ENCODE peak calls at places on chromosomes 12 and 14, in six cellular contexts. One of them, this sample, is unnamed.

GRCh38 chr14:66507181-66507721 is 696 bp upstream of the GPHN start:
- DNase-seq in A549: peak
- DNase-seq in endodermal cell: no peak
- DNase-seq in heart left ventricle: no peak
- DNase-seq in upper lobe of right lung: no peak
- DNase-seq in thyroid gland: no peak
- DNase-seq in this sample: no peak

GRCh38 chr12:115840159-115840558 is 437.3 kb downstream of the MED13L start:
- DNase-seq in endodermal cell: peak
- DNase-seq in upper lobe of right lung: no peak
- DNase-seq in A549: peak
- DNase-seq in thyroid gland: no peak
- DNase-seq in heart left ventricle: no peak
- DNase-seq in this sample: no peak

GRCh38 chr12:101490286-101490920 is 15.3 kb downstream of the SPIC start:
- DNase-seq in thyroid gland: peak
- DNase-seq in A549: peak
- DNase-seq in heart left ventricle: no peak
- DNase-seq in endodermal cell: peak
- DNase-seq in upper lobe of right lung: no peak
- DNase-seq in this sample: peak

GRCh38 chr14:51566831-51567582 is 84.7 kb upstream of the FRMD6 start:
- DNase-seq in endodermal cell: peak
- DNase-seq in upper lobe of right lung: no peak
- DNase-seq in A549: no peak
- DNase-seq in thyroid gland: no peak
- DNase-seq in heart left ventricle: no peak
- DNase-seq in this sample: no peak

GRCh38 chr12:26938660-26939185 is 453 bp downstream of the FGFR1OP2 start:
- DNase-seq in thyroid gland: no peak
- DNase-seq in heart left ventricle: no peak
- DNase-seq in endodermal cell: no peak
- DNase-seq in A549: peak
- DNase-seq in upper lobe of right lung: no peak
- DNase-seq in this sample: no peak

GRCh38 chr14:37697489-37698121 is 102.2 kb downstream of the TTC6 start:
- DNase-seq in endodermal cell: no peak
- DNase-seq in heart left ventricle: no peak
- DNase-seq in A549: no peak
- DNase-seq in upper lobe of right lung: no peak
- DNase-seq in thyroid gland: no peak
- DNase-seq in this sample: peak

GRCh38 chr14:33941727-33942126 is 9.1 kb downstream of the EGLN3 start:
- DNase-seq in endodermal cell: no peak
- DNase-seq in A549: no peak
- DNase-seq in heart left ventricle: no peak
- DNase-seq in upper lobe of right lung: no peak
- DNase-seq in thyroid gland: no peak
- DNase-seq in this sample: no peak

GRCh38 chr14:50230601-50231474 is 540 bp downstream of the SOS2 start:
- DNase-seq in thyroid gland: peak
- DNase-seq in heart left ventricle: peak
- DNase-seq in endodermal cell: peak
- DNase-seq in A549: peak
- DNase-seq in upper lobe of right lung: peak
- DNase-seq in this sample: no peak

GRCh38 chr12:56719056-56719455 is 6.0 kb downstream of the NACA start:
- DNase-seq in thyroid gland: no peak
- DNase-seq in heart left ventricle: no peak
- DNase-seq in A549: no peak
- DNase-seq in endodermal cell: peak
- DNase-seq in upper lobe of right lung: no peak
- DNase-seq in this sample: no peak

GRCh38 chr14:93173943-93174395 is 10.7 kb downstream of the MOAP1 start:
- DNase-seq in endodermal cell: no peak
- DNase-seq in A549: no peak
- DNase-seq in heart left ventricle: no peak
- DNase-seq in thyroid gland: no peak
- DNase-seq in upper lobe of right lung: peak
- DNase-seq in this sample: no peak

GRCh38 chr14:74085047-74085637 is 386 bp downstream of the LIN52 start:
- DNase-seq in thyroid gland: no peak
- DNase-seq in endodermal cell: no peak
- DNase-seq in A549: peak
- DNase-seq in heart left ventricle: no peak
- DNase-seq in upper lobe of right lung: no peak
- DNase-seq in this sample: peak

GRCh38 chr12:58349161-58349560 is 407.8 kb downstream of the ATP23 start:
- DNase-seq in endodermal cell: no peak
- DNase-seq in A549: no peak
- DNase-seq in upper lobe of right lung: no peak
- DNase-seq in thyroid gland: no peak
- DNase-seq in heart left ventricle: no peak
- DNase-seq in this sample: no peak

GRCh38 chr12:14390449-14390848 is 25.0 kb downstream of the ATF7IP start:
- DNase-seq in upper lobe of right lung: no peak
- DNase-seq in heart left ventricle: no peak
- DNase-seq in A549: no peak
- DNase-seq in endodermal cell: no peak
- DNase-seq in thyroid gland: no peak
- DNase-seq in this sample: no peak

GRCh38 chr14:52111583-52111982 is 42.7 kb upstream of the NID2 start:
- DNase-seq in upper lobe of right lung: no peak
- DNase-seq in endodermal cell: no peak
- DNase-seq in heart left ventricle: no peak
- DNase-seq in A549: peak
- DNase-seq in thyroid gland: no peak
- DNase-seq in this sample: peak

GRCh38 chr12:125287155-125287847 is 222.1 kb downstream of the AACS start:
- DNase-seq in A549: no peak
- DNase-seq in thyroid gland: no peak
- DNase-seq in heart left ventricle: no peak
- DNase-seq in upper lobe of right lung: no peak
- DNase-seq in endodermal cell: no peak
- DNase-seq in this sample: no peak

GRCh38 chr14:23661542-23661941 is 25.4 kb downstream of the DHRS2 start:
- DNase-seq in A549: no peak
- DNase-seq in heart left ventricle: no peak
- DNase-seq in endodermal cell: no peak
- DNase-seq in upper lobe of right lung: no peak
- DNase-seq in thyroid gland: no peak
- DNase-seq in this sample: no peak

GRCh38 chr14:35196571-35196970 is 74.2 kb downstream of the PRORP start:
- DNase-seq in endodermal cell: no peak
- DNase-seq in heart left ventricle: no peak
- DNase-seq in upper lobe of right lung: no peak
- DNase-seq in thyroid gland: no peak
- DNase-seq in A549: no peak
- DNase-seq in this sample: peak

GRCh38 chr12:83865431-83865830 is 1047.2 kb downstream of the SLC6A15 start:
- DNase-seq in endodermal cell: no peak
- DNase-seq in heart left ventricle: no peak
- DNase-seq in A549: no peak
- DNase-seq in upper lobe of right lung: no peak
- DNase-seq in thyroid gland: no peak
- DNase-seq in this sample: no peak

GRCh38 chr12:69341328-69341727 is 6.9 kb upstream of the LYZ start:
- DNase-seq in A549: no peak
- DNase-seq in heart left ventricle: no peak
- DNase-seq in thyroid gland: no peak
- DNase-seq in endodermal cell: no peak
- DNase-seq in upper lobe of right lung: no peak
- DNase-seq in this sample: no peak

GRCh38 chr14:94633116-94633515 is 20.9 kb downstream of the SERPINA3 start:
- DNase-seq in heart left ventricle: no peak
- DNase-seq in thyroid gland: no peak
- DNase-seq in A549: no peak
- DNase-seq in endodermal cell: no peak
- DNase-seq in upper lobe of right lung: no peak
- DNase-seq in this sample: no peak

GRCh38 chr12:49557187-49557916 is 10.6 kb downstream of the MCRS1 start:
- DNase-seq in upper lobe of right lung: no peak
- DNase-seq in endodermal cell: no peak
- DNase-seq in A549: no peak
- DNase-seq in heart left ventricle: no peak
- DNase-seq in thyroid gland: no peak
- DNase-seq in this sample: no peak

GRCh38 chr12:49556391-49557186 is 11.4 kb downstream of the MCRS1 start:
- DNase-seq in heart left ventricle: no peak
- DNase-seq in endodermal cell: no peak
- DNase-seq in upper lobe of right lung: no peak
- DNase-seq in thyroid gland: peak
- DNase-seq in A549: no peak
- DNase-seq in this sample: no peak

GRCh38 chr12:49559011-49559675 is 8.8 kb downstream of the MCRS1 start:
- DNase-seq in heart left ventricle: no peak
- DNase-seq in upper lobe of right lung: no peak
- DNase-seq in thyroid gland: no peak
- DNase-seq in endodermal cell: no peak
- DNase-seq in A549: no peak
- DNase-seq in this sample: no peak

GRCh38 chr12:49558526-49558925 is 9.4 kb downstream of the MCRS1 start:
- DNase-seq in upper lobe of right lung: no peak
- DNase-seq in heart left ventricle: no peak
- DNase-seq in A549: no peak
- DNase-seq in endodermal cell: no peak
- DNase-seq in thyroid gland: no peak
- DNase-seq in this sample: no peak

DNA sequence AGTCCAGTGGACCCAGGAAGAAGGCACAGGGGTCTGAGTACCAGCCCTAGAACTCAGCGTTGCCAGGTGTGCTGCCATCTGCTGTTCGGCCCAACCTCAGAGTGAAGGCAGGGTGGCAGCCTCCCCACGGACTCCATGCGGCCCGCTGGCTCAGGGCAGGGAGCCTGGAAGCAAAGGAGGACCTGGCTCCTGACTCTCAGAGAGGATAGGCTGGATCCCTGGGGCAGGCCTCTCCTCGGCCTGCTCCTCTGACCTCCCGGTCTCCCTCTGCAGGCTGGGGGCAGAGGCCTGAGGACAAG is 10.1 kb downstream of the MCRS1 start:
- DNase-seq in upper lobe of right lung: no peak
- DNase-seq in endodermal cell: peak
- DNase-seq in A549: no peak
- DNase-seq in thyroid gland: no peak
- DNase-seq in heart left ventricle: no peak
- DNase-seq in this sample: no peak
- TF ChIP-seq CTCF in upper lobe of right lung: no peak
- TF ChIP-seq CTCF in endodermal cell: peak
- TF ChIP-seq CTCF in A549: peak
- TF ChIP-seq CTCF in thyroid gland: no peak
- TF ChIP-seq CTCF in heart left ventricle: no peak
- TF ChIP-seq CTCF in this sample: peak

DNA sequence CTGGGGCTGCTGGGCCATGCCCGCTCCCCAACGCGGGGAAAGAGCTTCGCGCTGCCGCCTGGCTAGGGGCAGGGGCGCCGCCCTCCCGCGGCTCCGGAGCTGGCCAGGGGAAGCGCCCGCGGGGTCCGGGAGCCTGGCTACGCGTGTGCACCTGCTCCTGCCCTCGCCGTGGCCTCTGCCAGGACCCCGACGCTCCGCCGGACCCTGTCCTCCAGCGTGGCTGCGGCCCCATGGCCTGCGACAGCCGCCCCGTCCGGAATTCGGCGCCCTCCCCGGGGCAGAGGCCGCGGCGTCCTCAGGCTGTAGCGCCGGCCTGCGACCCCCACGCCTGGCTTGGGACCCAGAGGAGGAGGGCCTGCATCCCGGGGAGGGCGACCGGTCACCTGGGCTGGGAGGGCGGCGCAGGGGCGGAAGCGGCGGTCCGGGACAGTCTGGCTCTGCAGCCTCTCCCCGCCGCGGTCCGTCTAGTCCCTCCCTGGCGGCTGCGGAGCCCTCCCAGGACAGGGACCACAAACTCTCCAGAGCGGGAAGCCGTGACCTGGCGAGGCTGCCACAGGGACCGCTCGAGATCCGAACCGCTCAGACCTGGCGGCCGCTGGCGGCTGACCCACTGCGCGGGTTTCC is 85.6 kb downstream of the ALG10 start:
- DNase-seq in heart left ventricle: no peak
- DNase-seq in A549: no peak
- DNase-seq in thyroid gland: no peak
- DNase-seq in upper lobe of right lung: no peak
- DNase-seq in endodermal cell: no peak
- DNase-seq in this sample: no peak
- H3K4me3 ChIP-seq in heart left ventricle: no peak
- H3K4me3 ChIP-seq in A549: no peak
- H3K4me3 ChIP-seq in thyroid gland: no peak
- H3K4me3 ChIP-seq in upper lobe of right lung: no peak
- H3K4me3 ChIP-seq in endodermal cell: no peak
- H3K4me3 ChIP-seq in this sample: no peak

GRCh38 chr14:98234208-98234607 is 1037.8 kb downstream of the BCL11B start:
- DNase-seq in heart left ventricle: no peak
- DNase-seq in endodermal cell: no peak
- DNase-seq in A549: no peak
- DNase-seq in upper lobe of right lung: no peak
- DNase-seq in thyroid gland: no peak
- DNase-seq in this sample: no peak

GRCh38 chr14:98229676-98230366 is 1042.2 kb downstream of the BCL11B start:
- DNase-seq in heart left ventricle: no peak
- DNase-seq in upper lobe of right lung: no peak
- DNase-seq in A549: no peak
- DNase-seq in endodermal cell: no peak
- DNase-seq in thyroid gland: no peak
- DNase-seq in this sample: no peak

GRCh38 chr14:98233656-98234055 is 1038.3 kb downstream of the BCL11B start:
- DNase-seq in heart left ventricle: no peak
- DNase-seq in thyroid gland: no peak
- DNase-seq in A549: no peak
- DNase-seq in upper lobe of right lung: no peak
- DNase-seq in endodermal cell: peak
- DNase-seq in this sample: no peak

GRCh38 chr14:98227727-98228111 is 1044.3 kb downstream of the BCL11B start:
- DNase-seq in upper lobe of right lung: no peak
- DNase-seq in thyroid gland: no peak
- DNase-seq in heart left ventricle: no peak
- DNase-seq in endodermal cell: no peak
- DNase-seq in A549: no peak
- DNase-seq in this sample: no peak

DNA sequence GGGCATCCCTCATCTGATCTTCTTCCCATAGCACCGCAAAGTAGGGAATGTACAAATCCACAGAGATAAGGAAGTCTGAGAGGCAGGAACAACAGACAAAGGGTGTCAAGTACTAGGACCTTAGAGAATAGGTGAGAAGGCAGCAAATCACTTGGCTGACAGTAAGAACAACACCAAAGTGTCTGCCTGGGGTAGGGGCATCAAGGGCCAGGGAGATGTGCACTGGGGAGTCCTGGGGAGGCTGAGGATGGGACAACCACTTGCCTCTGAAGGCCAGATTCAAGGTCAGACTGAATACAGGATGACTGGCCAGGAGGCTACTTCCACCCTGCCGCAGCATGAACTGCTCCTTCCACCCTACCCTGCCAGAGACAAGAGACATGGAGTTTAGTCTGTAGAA is 1040.8 kb downstream of the BCL11B start:
- DNase-seq in heart left ventricle: no peak
- DNase-seq in A549: no peak
- DNase-seq in endodermal cell: peak
- DNase-seq in thyroid gland: no peak
- DNase-seq in upper lobe of right lung: no peak
- DNase-seq in this sample: no peak
- TF ChIP-seq CTCF in heart left ventricle: no peak
- TF ChIP-seq CTCF in A549: no peak
- TF ChIP-seq CTCF in endodermal cell: no peak
- TF ChIP-seq CTCF in thyroid gland: no peak
- TF ChIP-seq CTCF in upper lobe of right lung: no peak
- TF ChIP-seq CTCF in this sample: no peak

GRCh38 chr12:120249875-120250795 is 15.4 kb downstream of the PXN start:
- DNase-seq in A549: no peak
- DNase-seq in heart left ventricle: peak
- DNase-seq in thyroid gland: peak
- DNase-seq in upper lobe of right lung: no peak
- DNase-seq in endodermal cell: peak
- DNase-seq in this sample: no peak
- H3K4me3 ChIP-seq in A549: no peak
- H3K4me3 ChIP-seq in heart left ventricle: no peak
- H3K4me3 ChIP-seq in thyroid gland: no peak
- H3K4me3 ChIP-seq in upper lobe of right lung: no peak
- H3K4me3 ChIP-seq in endodermal cell: no peak
- H3K4me3 ChIP-seq in this sample: no peak

This sample was measured in epithelial cell of proximal tubule.